ENCODE peak calls at places on chromosome 9, in ten cellular contexts. M is keratinocyte, O is fibroblast of lung, G is right atrium auricular region, Z is Panc1, K is heart right ventricle, X is DND-41, W is neural progenitor cell, B is pancreas, H is SK-N-SH. A is an unnamed sample.

GRCh38 chr9:4615251-4615650 is 46.8 kb upstream of the PLPP6 start:
- DNase-seq in H (no peak), B (no peak), Z (no peak), X (no peak), O (peak; percentile 21), G (no peak), K (no peak), M (no peak), W (no peak), A (no peak)

GRCh38 chr9:109721021-109721420 is 59.0 kb upstream of the PALM2AKAP2 start:
- DNase-seq in W (peak; percentile 10), B (no peak), K (no peak), G (no peak), H (no peak), Z (no peak), O (no peak), X (no peak), M (no peak), A (no peak)

GRCh38 chr9:82035332-82035731 is 46.8 kb downstream of the SPATA31D1 start:
- DNase-seq in K (no peak), M (no peak), W (no peak), B (no peak), X (no peak), G (no peak), Z (no peak), O (peak; percentile 38), H (no peak), A (no peak)

GRCh38 chr9:5085993-5086392 is 99.4 kb downstream of the INSL6 start:
- DNase-seq in B (no peak), Z (no peak), G (no peak), M (no peak), H (no peak), W (no peak), X (no peak), K (no peak), O (no peak), A (no peak)

GRCh38 chr9:114469091-114469853 is 36.0 kb downstream of the WHRN start:
- DNase-seq in O (no peak), G (no peak), W (no peak), B (no peak), Z (no peak), H (no peak), X (no peak), K (no peak), M (no peak), A (no peak)

GRCh38 chr9:2271426-2271825 is 256.3 kb downstream of the SMARCA2 start:
- DNase-seq in O (peak; percentile 28), G (no peak), Z (no peak), H (peak; percentile 27), K (no peak), W (no peak), X (peak; percentile 24), M (no peak), B (no peak), A (peak; percentile 2)

GRCh38 chr9:72356019-72356653 is 8.9 kb downstream of the ZFAND5 start:
- DNase-seq in G (no peak), Z (no peak), K (no peak), M (no peak), B (no peak), W (no peak), H (peak; percentile 58), O (peak; percentile 64), X (no peak), A (no peak)

GRCh38 chr9:137550241-137550621 is at the start of gene PNPLA7:
- DNase-seq in W (peak; percentile 84), G (peak; percentile 89), B (peak; percentile 91), K (peak; percentile 92), Z (no peak), X (peak; percentile 43), M (no peak), H (peak; percentile 86), O (peak; percentile 75), A (peak; percentile 88)

GRCh38 chr9:127172066-127172707 is 49.8 kb upstream of the ANGPTL2 start:
- DNase-seq in W (no peak), M (no peak), G (no peak), Z (no peak), O (peak; percentile 48), H (no peak), X (no peak), B (no peak), K (no peak), A (no peak)

GRCh38 chr9:127175319-127175715 is 52.9 kb upstream of the ANGPTL2 start:
- DNase-seq in G (peak; percentile 53), Z (no peak), M (no peak), W (no peak), B (no peak), O (no peak), K (no peak), X (no peak), H (no peak), A (no peak)

GRCh38 chr9:127174386-127175318 is 52.2 kb upstream of the ANGPTL2 start:
- DNase-seq in K (no peak), G (peak; percentile 56), X (no peak), Z (no peak), W (no peak), O (no peak), H (no peak), B (no peak), M (no peak), A (no peak)

GRCh38 chr9:127170652-127171051 is 48.2 kb upstream of the ANGPTL2 start:
- DNase-seq in H (no peak), O (no peak), X (no peak), M (no peak), W (no peak), Z (no peak), K (no peak), B (no peak), G (peak; percentile 52), A (no peak)

DNA sequence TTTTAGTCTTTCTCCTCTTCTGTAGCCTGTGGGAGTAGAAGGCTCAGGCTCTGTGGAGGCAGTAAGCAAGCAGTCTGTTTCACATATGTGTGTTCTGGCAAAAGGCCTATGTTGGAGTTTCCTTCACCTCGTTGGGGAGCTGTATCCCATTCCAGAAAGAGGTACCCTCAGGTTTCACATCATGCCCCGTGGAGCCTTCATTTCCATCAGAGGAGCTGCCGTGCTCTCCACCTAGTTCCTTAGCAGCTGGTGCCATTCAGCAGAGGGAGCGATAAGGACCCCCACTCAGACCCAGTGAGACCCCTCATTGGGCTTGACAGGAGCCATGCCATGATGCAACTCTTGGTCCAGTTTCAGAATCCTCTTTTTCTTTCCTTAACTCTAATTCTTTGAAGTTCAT is 50.6 kb upstream of the ANGPTL2 start:
- DNase-seq in M (no peak), W (no peak), B (no peak), G (no peak), Z (no peak), K (no peak), X (no peak), H (no peak), O (no peak), A (no peak)
- H3K27ac ChIP-seq in M (no peak overlapping the region), W (no peak overlapping the region), B (no peak overlapping the region), G (no peak overlapping the region), Z (no peak overlapping the region), K (no peak overlapping the region), X (no peak overlapping the region), H (no peak overlapping the region), O (no peak overlapping the region), A (no peak overlapping the region)

GRCh38 chr9:92547356-92547755 is 11.6 kb upstream of the ECM2 start:
- DNase-seq in Z (no peak), K (no peak), H (no peak), O (no peak), B (no peak), G (no peak), W (no peak), X (no peak), M (no peak), A (no peak)

GRCh38 chr9:92545002-92545510 is 9.3 kb upstream of the ECM2 start:
- DNase-seq in X (no peak), K (no peak), B (no peak), W (no peak), O (no peak), Z (no peak), M (no peak), H (no peak), G (no peak), A (no peak)

DNA sequence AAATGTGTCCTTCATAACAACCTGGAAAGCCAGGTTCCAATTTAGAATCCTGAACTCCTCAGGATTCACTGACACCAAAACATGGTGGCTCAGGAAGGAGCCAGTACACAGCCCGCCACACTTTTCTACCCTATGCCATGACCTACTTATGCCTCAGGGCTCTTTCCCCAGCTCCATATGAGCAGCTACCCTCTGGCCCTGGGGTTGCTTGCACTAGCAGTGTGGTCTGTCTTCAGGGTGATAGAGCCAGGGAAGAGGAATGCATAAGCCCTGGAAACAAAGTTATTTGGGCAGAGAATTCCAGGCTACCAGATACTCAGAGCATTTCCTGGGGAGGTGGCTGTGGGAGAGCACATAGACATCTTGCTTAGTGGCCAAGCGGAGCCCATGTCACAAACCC is 15.0 kb upstream of the ECM2 start:
- DNase-seq in W (no peak), B (no peak), Z (no peak), O (no peak), H (no peak), X (no peak), K (no peak), G (no peak), M (no peak), A (no peak)
- TF ChIP-seq CTCF in W (no peak), B (no peak), Z (no peak), O (no peak), H (no peak), X (no peak), K (no peak), G (no peak), M (no peak), A (no peak)

DNA sequence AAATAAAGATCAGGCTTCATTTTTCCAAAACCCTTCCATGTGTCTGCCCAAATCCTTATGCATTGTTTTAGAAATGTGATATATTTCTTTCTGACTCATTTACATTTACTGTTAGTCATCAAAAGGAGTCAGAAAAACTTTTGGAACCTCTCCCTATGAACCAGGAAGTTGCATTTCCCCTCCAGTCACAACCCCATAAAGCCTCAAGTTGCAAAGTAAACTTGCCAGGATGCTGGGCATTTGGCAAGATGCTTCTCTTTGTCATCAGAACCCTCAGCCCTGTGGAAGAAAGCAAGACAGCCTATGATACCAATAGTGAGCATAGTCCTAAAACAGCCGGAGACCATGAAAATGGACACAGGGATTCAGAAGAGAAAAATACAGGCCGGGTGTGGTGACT is 84.2 kb downstream of the MUSK start:
- DNase-seq in X (no peak), Z (peak; percentile 48), M (peak; percentile 77), K (no peak), B (no peak), W (no peak), G (no peak), O (peak; percentile 96), H (no peak), A (peak; percentile 95)
- H3K27ac ChIP-seq in X (no peak overlapping the region), Z (peak overlapping the region; percentile 2), M (peak overlapping the region; percentile 40), K (no peak overlapping the region), B (no peak overlapping the region), W (no peak overlapping the region), G (no peak overlapping the region), O (peak overlapping the region; percentile 72), H (no peak overlapping the region), A (peak overlapping the region; percentile 74)

DNA sequence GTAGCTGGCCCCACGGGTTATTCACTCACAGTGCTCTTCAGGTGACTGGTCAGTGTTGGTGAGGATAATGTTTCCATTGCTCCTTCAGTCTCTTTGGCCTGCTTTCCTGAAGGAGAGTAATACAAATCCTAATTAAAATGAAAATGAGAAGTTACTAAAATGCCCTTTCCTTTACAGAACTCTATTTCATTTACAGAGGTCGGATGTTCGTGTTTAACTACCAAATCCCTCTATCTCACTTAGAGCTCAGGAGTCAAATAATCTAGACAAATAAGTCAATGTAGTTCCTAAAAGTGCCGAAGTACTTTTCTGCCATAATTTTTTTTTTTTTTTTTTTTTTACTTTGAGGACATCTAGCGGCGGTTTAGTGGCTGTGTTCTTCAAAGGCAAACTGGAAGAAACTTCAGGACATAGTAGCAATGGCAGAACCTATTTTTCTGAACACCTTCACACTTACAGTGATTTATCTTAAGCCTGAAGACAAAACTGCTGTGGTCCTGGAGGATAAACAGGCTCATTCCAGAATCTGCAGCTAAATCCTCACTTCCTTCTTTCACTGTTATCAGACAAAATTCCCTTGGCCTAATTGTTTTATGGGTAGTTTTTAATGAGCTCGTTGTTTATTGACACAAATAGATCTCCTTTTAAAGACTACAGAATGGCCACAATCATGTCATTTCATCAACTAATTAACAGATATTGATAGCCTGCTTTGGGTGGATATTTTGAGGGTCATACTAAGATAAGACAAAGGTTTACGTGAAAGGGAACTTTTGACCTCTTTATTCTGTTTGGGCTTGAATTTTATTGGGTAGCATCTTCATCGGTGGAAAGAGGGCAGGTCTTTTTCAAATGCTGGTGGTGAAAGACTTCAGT is 207.6 kb upstream of the DMRTA1 start:
- DNase-seq in G (no peak), W (peak; percentile 38), X (no peak), K (no peak), O (peak; percentile 74), Z (no peak), B (no peak), M (no peak), H (no peak), A (peak; percentile 33)
- TF ChIP-seq CTCF in G (peak; percentile 13), W (peak; percentile 49), X (no peak), K (peak; percentile 49), O (peak; percentile 58), Z (no peak), B (no peak), M (peak; percentile 33), H (peak; percentile 62), A (peak; percentile 74)